ENCODE peak calls at places on chromosomes 12 and 14, in five cellular contexts. One of them, this sample, is unnamed.

GRCh38 chr14:86462193-86462592 is 932.2 kb downstream of the FLRT2 start:
- DNase-seq in mucosa of gallbladder: no peak
- DNase-seq in iPS-NIHi11: peak
- DNase-seq in activated naive CD4-positive, alpha-beta T cell treated with anti-CD3 and anti-CD28 coated beads, Interleukin-2, amount 50 U/mL, for 16 hours: no peak
- DNase-seq in PC-3: peak
- DNase-seq in this sample: peak

GRCh38 chr14:22973217-22974032 is 8.9 kb downstream of the AJUBA start:
- DNase-seq in mucosa of gallbladder: peak
- DNase-seq in iPS-NIHi11: peak
- DNase-seq in activated naive CD4-positive, alpha-beta T cell treated with anti-CD3 and anti-CD28 coated beads, Interleukin-2, amount 50 U/mL, for 16 hours: peak
- DNase-seq in PC-3: peak
- DNase-seq in this sample: peak

GRCh38 chr14:101839236-101839635 is 77.7 kb downstream of the PPP2R5C start:
- DNase-seq in mucosa of gallbladder: no peak
- DNase-seq in iPS-NIHi11: no peak
- DNase-seq in activated naive CD4-positive, alpha-beta T cell treated with anti-CD3 and anti-CD28 coated beads, Interleukin-2, amount 50 U/mL, for 16 hours: peak
- DNase-seq in PC-3: no peak
- DNase-seq in this sample: no peak

GRCh38 chr12:128353271-128353670 is 86.3 kb downstream of the TMEM132C start:
- DNase-seq in mucosa of gallbladder: no peak
- DNase-seq in iPS-NIHi11: no peak
- DNase-seq in activated naive CD4-positive, alpha-beta T cell treated with anti-CD3 and anti-CD28 coated beads, Interleukin-2, amount 50 U/mL, for 16 hours: no peak
- DNase-seq in PC-3: no peak
- DNase-seq in this sample: no peak

GRCh38 chr12:94147991-94148840 is at the start of gene PLXNC1:
- DNase-seq in mucosa of gallbladder: peak
- DNase-seq in iPS-NIHi11: peak
- DNase-seq in activated naive CD4-positive, alpha-beta T cell treated with anti-CD3 and anti-CD28 coated beads, Interleukin-2, amount 50 U/mL, for 16 hours: peak
- DNase-seq in PC-3: no peak
- DNase-seq in this sample: peak

GRCh38 chr12:6963016-6963731 is 7.3 kb downstream of the PHB2 start:
- DNase-seq in mucosa of gallbladder: peak
- DNase-seq in iPS-NIHi11: peak
- DNase-seq in activated naive CD4-positive, alpha-beta T cell treated with anti-CD3 and anti-CD28 coated beads, Interleukin-2, amount 50 U/mL, for 16 hours: no peak
- DNase-seq in PC-3: no peak
- DNase-seq in this sample: no peak

GRCh38 chr12:48388430-48388829 is 37.7 kb upstream of the ZNF641 start:
- DNase-seq in mucosa of gallbladder: no peak
- DNase-seq in iPS-NIHi11: no peak
- DNase-seq in activated naive CD4-positive, alpha-beta T cell treated with anti-CD3 and anti-CD28 coated beads, Interleukin-2, amount 50 U/mL, for 16 hours: no peak
- DNase-seq in PC-3: peak
- DNase-seq in this sample: no peak

GRCh38 chr14:55277972-55278740 is 6.9 kb downstream of the FBXO34 start:
- DNase-seq in mucosa of gallbladder: no peak
- DNase-seq in iPS-NIHi11: no peak
- DNase-seq in activated naive CD4-positive, alpha-beta T cell treated with anti-CD3 and anti-CD28 coated beads, Interleukin-2, amount 50 U/mL, for 16 hours: peak
- DNase-seq in PC-3: no peak
- DNase-seq in this sample: no peak

GRCh38 chr14:31465113-31465512 is 7.8 kb upstream of the DTD2 start:
- DNase-seq in mucosa of gallbladder: no peak
- DNase-seq in iPS-NIHi11: no peak
- DNase-seq in activated naive CD4-positive, alpha-beta T cell treated with anti-CD3 and anti-CD28 coated beads, Interleukin-2, amount 50 U/mL, for 16 hours: no peak
- DNase-seq in PC-3: no peak
- DNase-seq in this sample: no peak

GRCh38 chr14:20262642-20263128 is 23.6 kb downstream of the OR11H4 start:
- DNase-seq in mucosa of gallbladder: no peak
- DNase-seq in iPS-NIHi11: no peak
- DNase-seq in activated naive CD4-positive, alpha-beta T cell treated with anti-CD3 and anti-CD28 coated beads, Interleukin-2, amount 50 U/mL, for 16 hours: no peak
- DNase-seq in PC-3: peak
- DNase-seq in this sample: no peak

GRCh38 chr12:125873031-125873430 is 807.8 kb downstream of the AACS start:
- DNase-seq in mucosa of gallbladder: no peak
- DNase-seq in iPS-NIHi11: no peak
- DNase-seq in activated naive CD4-positive, alpha-beta T cell treated with anti-CD3 and anti-CD28 coated beads, Interleukin-2, amount 50 U/mL, for 16 hours: no peak
- DNase-seq in PC-3: no peak
- DNase-seq in this sample: no peak

GRCh38 chr14:61644834-61645233 is 50.5 kb upstream of the HIF1A start:
- DNase-seq in mucosa of gallbladder: no peak
- DNase-seq in iPS-NIHi11: peak
- DNase-seq in activated naive CD4-positive, alpha-beta T cell treated with anti-CD3 and anti-CD28 coated beads, Interleukin-2, amount 50 U/mL, for 16 hours: no peak
- DNase-seq in PC-3: peak
- DNase-seq in this sample: no peak

GRCh38 chr12:125683748-125684381 is 618.6 kb downstream of the AACS start:
- DNase-seq in mucosa of gallbladder: peak
- DNase-seq in iPS-NIHi11: peak
- DNase-seq in activated naive CD4-positive, alpha-beta T cell treated with anti-CD3 and anti-CD28 coated beads, Interleukin-2, amount 50 U/mL, for 16 hours: no peak
- DNase-seq in PC-3: no peak
- DNase-seq in this sample: peak

GRCh38 chr14:93857500-93857899 is 69.2 kb upstream of the PRIMA1 start:
- DNase-seq in mucosa of gallbladder: no peak
- DNase-seq in iPS-NIHi11: peak
- DNase-seq in activated naive CD4-positive, alpha-beta T cell treated with anti-CD3 and anti-CD28 coated beads, Interleukin-2, amount 50 U/mL, for 16 hours: no peak
- DNase-seq in PC-3: no peak
- DNase-seq in this sample: no peak

GRCh38 chr14:103520657-103521437 is 1.8 kb downstream of the CKB start:
- DNase-seq in mucosa of gallbladder: peak
- DNase-seq in iPS-NIHi11: peak
- DNase-seq in activated naive CD4-positive, alpha-beta T cell treated with anti-CD3 and anti-CD28 coated beads, Interleukin-2, amount 50 U/mL, for 16 hours: peak
- DNase-seq in PC-3: peak
- DNase-seq in this sample: peak

GRCh38 chr14:28344381-28344780 is 422.2 kb upstream of the FOXG1 start:
- DNase-seq in mucosa of gallbladder: no peak
- DNase-seq in iPS-NIHi11: no peak
- DNase-seq in activated naive CD4-positive, alpha-beta T cell treated with anti-CD3 and anti-CD28 coated beads, Interleukin-2, amount 50 U/mL, for 16 hours: no peak
- DNase-seq in PC-3: peak
- DNase-seq in this sample: no peak

This sample was measured in testis.